ENCODE peak calls at places on chromosomes 5 and 9, in six cellular contexts. C is H9, A is neuronal stem cell, I is mesenchymal stem cell, J is IMR-90, Y is H1. S is an unnamed sample.

GRCh38 chr5:39100851-39101396 is 26.7 kb upstream of the RICTOR start:
- DNase-seq in Y (no peak), C (no peak), I (peak; percentile 98), J (peak; percentile 99), A (no peak), S (peak; percentile 68)

GRCh38 chr9:114829686-114830085 is 23.8 kb upstream of the TNFSF15 start:
- DNase-seq in Y (no peak), A (no peak), J (no peak), C (no peak), I (no peak), S (no peak)

GRCh38 chr5:120465281-120465961 is 1.3 kb downstream of the PRR16 start:
- DNase-seq in C (peak; percentile 76), J (peak; percentile 64), I (peak; percentile 77), A (peak; percentile 46), Y (peak; percentile 78), S (peak; percentile 77)

GRCh38 chr5:172380992-172381643 is 73.2 kb downstream of the SH3PXD2B start:
- DNase-seq in J (peak; percentile 74), A (no peak), Y (no peak), I (no peak), C (no peak), S (no peak)

GRCh38 chr5:143153332-143154119 is 250.0 kb downstream of the NR3C1 start:
- DNase-seq in C (no peak), A (no peak), Y (no peak), I (peak; percentile 83), J (peak; percentile 97), S (no peak)

GRCh38 chr9:2117527-2117926 is 102.4 kb downstream of the SMARCA2 start:
- DNase-seq in C (no peak), A (no peak), I (no peak), Y (no peak), J (no peak), S (no peak)

GRCh38 chr9:98958271-98958989 is 14.7 kb downstream of the COL15A1 start:
- DNase-seq in A (no peak), C (no peak), I (peak; percentile 87), Y (no peak), J (peak; percentile 98), S (no peak)

GRCh38 chr9:123929177-123929869 is 603 bp downstream of the DENND1A start:
- DNase-seq in J (no peak), C (peak; percentile 37), A (no peak), I (no peak), Y (peak; percentile 66), S (no peak)

GRCh38 chr5:10036136-10036535 is 213.6 kb downstream of the ATPSCKMT start:
- DNase-seq in I (no peak), C (no peak), J (peak; percentile 58), A (no peak), Y (no peak), S (no peak)

GRCh38 chr9:103798620-103799019 is 295.5 kb upstream of the SMC2 start:
- DNase-seq in J (no peak), C (no peak), A (no peak), Y (no peak), I (peak; percentile 1), S (peak; percentile 30)

GRCh38 chr5:143605403-143606005 is 202.0 kb upstream of the NR3C1 start:
- DNase-seq in A (no peak), J (peak; percentile 46), Y (no peak), I (peak; percentile 32), C (no peak), S (no peak)

GRCh38 chr5:4976918-4977317 is 163.2 kb upstream of the ADAMTS16 start:
- DNase-seq in Y (no peak), C (no peak), I (no peak), J (no peak), A (no peak), S (peak; percentile 2)

GRCh38 chr5:61329729-61330128 is 2.3 kb upstream of the ZSWIM6 start:
- DNase-seq in Y (no peak), J (peak; percentile 67), C (no peak), A (no peak), I (peak; percentile 83), S (no peak)

GRCh38 chr9:117936185-117936758 is 232.1 kb downstream of the TLR4 start:
- DNase-seq in J (no peak), A (no peak), I (no peak), Y (no peak), C (no peak), S (no peak)

GRCh38 chr5:146541956-146542849 is 26.2 kb upstream of the GPR151 start:
- DNase-seq in I (peak; percentile 48), A (peak; percentile 58), J (peak; percentile 47), Y (peak; percentile 93), C (peak; percentile 85), S (peak; percentile 73)

GRCh38 chr5:26669523-26669922 is 368.9 kb downstream of the CDH9 start:
- DNase-seq in C (no peak), A (no peak), J (no peak), Y (no peak), I (no peak), S (no peak)

GRCh38 chr5:134879456-134879855 is 5.3 kb downstream of the TXNDC15 start:
- DNase-seq in Y (no peak), C (no peak), J (no peak), A (no peak), I (no peak), S (no peak)

GRCh38 chr9:130042406-130042930 is 521 bp downstream of the FNBP1 start:
- DNase-seq in J (no peak), A (peak; percentile 9), C (peak; percentile 42), Y (peak; percentile 72), I (no peak), S (no peak)
- H2BK5ac ChIP-seq in J (peak overlapping the region; percentile 69), A (peak overlapping the region; percentile 96), C (no peak overlapping the region), Y (no peak overlapping the region), I (no peak overlapping the region), S (no peak overlapping the region)

GRCh38 chr5:157912621-157913325 is 53.8 kb upstream of the CLINT1 start:
- DNase-seq in J (no peak), Y (no peak), C (no peak), I (no peak), A (no peak), S (no peak)
- H3K4me2 ChIP-seq in J (no peak overlapping the region), Y (no peak overlapping the region), C (no peak overlapping the region), I (no peak overlapping the region), A (no peak overlapping the region), S (no peak overlapping the region)

GRCh38 chr5:141817631-141818030 is 60.6 kb downstream of the PCDH1 start:
- DNase-seq in Y (no peak), I (no peak), J (no peak), A (no peak), C (no peak), S (no peak)
- H3K18ac ChIP-seq in Y (peak overlapping the region; percentile 75), I (no peak overlapping the region), J (no peak overlapping the region), A (peak overlapping the region; percentile 42), C (no peak overlapping the region), S (no peak overlapping the region)

DNA sequence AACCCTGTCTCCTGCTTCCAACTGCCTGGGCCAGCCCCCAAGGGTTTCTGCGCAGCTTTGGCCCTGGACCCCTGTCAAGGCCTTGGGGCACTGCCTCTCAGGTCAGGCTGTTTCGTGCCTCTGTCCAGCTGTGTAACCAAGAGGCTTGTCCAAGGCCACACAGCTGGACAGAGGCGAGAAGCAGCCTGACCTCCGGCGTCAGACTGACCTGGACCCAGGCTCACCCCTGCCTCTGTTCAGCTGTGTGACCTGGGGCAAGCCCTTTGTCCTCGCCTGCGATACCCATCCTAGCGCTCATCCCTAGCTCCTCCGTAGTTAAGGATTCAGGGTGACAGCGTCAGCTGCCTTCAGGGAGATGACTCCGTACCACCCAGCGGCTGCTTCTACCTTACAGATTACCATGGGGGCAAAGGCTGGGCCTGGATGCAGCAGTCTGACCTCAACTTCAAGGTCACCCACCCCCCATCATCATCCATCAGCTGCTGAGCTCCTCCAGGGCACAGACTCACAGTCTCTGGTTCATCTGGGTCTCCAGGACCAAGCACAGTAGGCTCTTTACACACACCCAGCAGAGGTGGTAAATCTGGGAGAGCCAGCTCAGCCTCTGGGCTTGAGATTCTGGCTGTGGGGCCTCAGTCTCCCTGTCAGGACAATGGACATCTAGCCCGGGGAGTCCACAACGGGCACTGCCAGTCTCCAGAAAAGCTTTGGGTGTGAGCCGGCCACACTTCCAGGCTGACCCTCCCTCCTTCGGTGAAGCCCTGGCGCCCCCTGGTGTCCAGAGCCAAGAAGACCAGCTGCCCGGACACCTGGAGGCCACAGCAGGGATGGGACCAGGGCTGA is 7.9 kb downstream of the AK1 start:
- DNase-seq in Y (peak; percentile 98), J (peak; percentile 67), A (peak; percentile 83), I (peak; percentile 83), C (peak; percentile 93), S (peak; percentile 86)
- H2BK5ac ChIP-seq in Y (no peak overlapping the region), J (no peak overlapping the region), A (peak overlapping the region; percentile 58), I (no peak overlapping the region), C (no peak overlapping the region), S (no peak overlapping the region)

GRCh38 chr5:139803978-139804377 is 8.4 kb downstream of the PSD2 start:
- DNase-seq in A (no peak), C (no peak), Y (no peak), I (no peak), J (no peak), S (no peak)
- H3K4me2 ChIP-seq in A (no peak overlapping the region), C (no peak overlapping the region), Y (no peak overlapping the region), I (no peak overlapping the region), J (no peak overlapping the region), S (no peak overlapping the region)